ENCODE peak calls at places on chromosomes 11 and 22, in four cellular contexts. O, N, I and G are unnamed samples.

GRCh38 chr11:27806122-27806521 is 105.9 kb upstream of the BDNF start:
- DNase-seq in O (no peak), N (no peak), I (no peak), G (no peak)

GRCh38 chr11:15765530-15765929 is 590.8 kb downstream of the SOX6 start:
- DNase-seq in I (no peak), N (no peak), O (no peak), G (no peak)

GRCh38 chr22:38490915-38491314 is 15.2 kb downstream of the DDX17 start:
- DNase-seq in I (peak), O (peak), N (no peak), G (no peak)

GRCh38 chr11:70503201-70503877 is 105.0 kb downstream of the CTTN start:
- DNase-seq in N (no peak), I (no peak), O (no peak), G (no peak)

GRCh38 chr11:63212742-63213141 is 30.7 kb downstream of the SLC22A25 start:
- DNase-seq in N (peak), I (peak), O (peak), G (peak)

GRCh38 chr22:20449819-20450550 is 12.4 kb upstream of the SCARF2 start:
- DNase-seq in N (no peak), I (no peak), O (no peak), G (no peak)

GRCh38 chr11:67318239-67318555 is 14.9 kb downstream of the SSH3 start:
- DNase-seq in N (no peak), O (no peak), I (no peak), G (no peak)

GRCh38 chr11:103947566-103947919 is 88.9 kb upstream of the DDI1 start:
- DNase-seq in I (peak), O (peak), N (no peak), G (no peak)

GRCh38 chr11:72012897-72013721 is 14.4 kb downstream of the IL18BP start:
- DNase-seq in I (no peak), N (peak), O (peak), G (no peak)

GRCh38 chr22:44024288-44024908 is at the start of gene PARVB:
- DNase-seq in N (no peak), O (no peak), I (no peak), G (peak)

GRCh38 chr22:20464096-20464614 is 26.5 kb upstream of the SCARF2 start:
- DNase-seq in O (no peak), N (no peak), I (no peak), G (no peak)

GRCh38 chr22:23835773-23836144 is 3.0 kb downstream of the DERL3 start:
- DNase-seq in I (no peak), N (no peak), O (no peak), G (no peak)

GRCh38 chr11:20038364-20038893 is 121.8 kb downstream of the DBX1 start:
- DNase-seq in I (no peak), N (no peak), O (no peak), G (no peak)

GRCh38 chr11:86931965-86932332 is 23.2 kb downstream of the FZD4 start:
- DNase-seq in N (peak), O (peak), I (peak), G (peak)

GRCh38 chr22:29820941-29821789 is 16.9 kb downstream of the ASCC2 start:
- DNase-seq in O (peak), I (peak), N (peak), G (peak)

GRCh38 chr11:7143908-7144307 is 55.1 kb downstream of the RBMXL2 start:
- DNase-seq in O (peak), N (peak), I (peak), G (peak)

GRCh38 chr11:100984668-100985067 is 144.9 kb downstream of the PGR start:
- DNase-seq in I (no peak), N (no peak), O (no peak), G (no peak)

GRCh38 chr11:79482800-79483199 is 42.0 kb upstream of the TENM4 start:
- DNase-seq in N (no peak), I (no peak), O (no peak), G (no peak)

GRCh38 chr11:130488187-130489026 is 40.0 kb downstream of the ADAMTS15 start:
- DNase-seq in N (no peak), O (peak), I (no peak), G (no peak)

GRCh38 chr22:22901578-22902218 is 14.1 kb downstream of the IGLL5 start:
- DNase-seq in I (peak), O (no peak), N (no peak), G (no peak)

GRCh38 chr11:6258571-6258998 is 1.1 kb upstream of the CCKBR start:
- DNase-seq in O (no peak), N (no peak), I (no peak), G (peak)

GRCh38 chr11:134488512-134488911 is 76.5 kb upstream of the B3GAT1 start:
- DNase-seq in I (no peak), N (no peak), O (no peak), G (no peak)

GRCh38 chr11:78277314-78277994 is 88.7 kb downstream of the USP35 start:
- DNase-seq in I (peak), O (peak), N (no peak), G (no peak)

GRCh38 chr11:35178862-35179261 is 39.9 kb downstream of the CD44 start:
- DNase-seq in N (peak), I (no peak), O (no peak), G (no peak)

GRCh38 chr22:50180727-50181521 is 4.8 kb upstream of the TRABD start:
- DNase-seq in O (no peak), N (no peak), I (no peak), G (no peak)

GRCh38 chr11:65596520-65596919 is 920 bp upstream of the KCNK7 start:
- DNase-seq in O (no peak), I (no peak), N (no peak), G (no peak)

GRCh38 chr11:112617089-112617407 is 344.2 kb upstream of the NCAM1 start:
- DNase-seq in N (no peak), O (no peak), I (no peak), G (no peak)

GRCh38 chr11:64536997-64537396 is 54.0 kb upstream of the SLC22A12 start:
- DNase-seq in O (no peak), I (no peak), N (no peak), G (no peak)

GRCh38 chr11:119205080-119205479 is 1.1 kb upstream of the CBL start:
- DNase-seq in I (no peak), N (no peak), O (no peak), G (no peak)
- H3K4me3 ChIP-seq in I (no peak), N (peak), O (peak), G (peak)

GRCh38 chr11:99020324-99021225 is at the start of gene CNTN5:
- DNase-seq in N (peak), O (peak), I (no peak), G (peak)
- TF ChIP-seq EZH2 in N (no peak), O (no peak), I (peak), G (no peak)

DNA sequence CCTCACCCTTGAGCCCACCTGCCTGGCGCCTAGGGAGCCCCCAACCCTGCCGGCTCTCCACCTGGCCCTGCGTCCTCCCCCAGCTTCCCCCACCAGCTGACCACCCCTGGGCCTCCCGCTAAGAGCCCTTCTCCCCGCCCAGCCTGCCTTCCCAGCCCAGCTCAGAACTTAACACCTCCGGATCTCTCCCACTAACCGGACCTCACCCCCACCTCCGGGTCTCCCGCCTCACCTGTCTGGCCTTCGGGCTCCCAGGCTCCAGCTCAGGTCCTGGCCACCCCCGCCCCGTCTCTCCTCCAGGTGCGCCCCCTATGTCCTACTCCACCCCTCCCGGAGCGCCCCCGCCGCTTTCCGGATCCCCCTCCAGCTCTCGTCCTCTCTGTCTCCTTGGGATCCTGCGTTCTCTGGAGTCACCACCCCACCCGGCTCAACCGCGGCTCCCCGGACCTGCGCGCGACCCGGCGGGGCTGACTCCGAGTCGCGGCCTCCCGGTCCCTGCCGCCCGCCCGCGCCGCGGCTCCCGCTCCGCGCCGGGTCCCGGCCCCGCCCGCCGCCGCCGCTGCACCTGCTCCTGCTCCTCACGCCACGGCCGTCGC is at the start of gene KCNJ11:
- DNase-seq in I (no peak), N (no peak), O (no peak), G (peak)
- TF ChIP-seq CTCF in I (no peak), N (no peak), O (no peak), G (no peak)

GRCh38 chr22:47063606-47064005 is 301.2 kb downstream of the TBC1D22A start:
- DNase-seq in O (no peak), I (no peak), N (no peak), G (no peak)
- H3K4me3 ChIP-seq in O (no peak), I (no peak), N (no peak), G (no peak)

DNA sequence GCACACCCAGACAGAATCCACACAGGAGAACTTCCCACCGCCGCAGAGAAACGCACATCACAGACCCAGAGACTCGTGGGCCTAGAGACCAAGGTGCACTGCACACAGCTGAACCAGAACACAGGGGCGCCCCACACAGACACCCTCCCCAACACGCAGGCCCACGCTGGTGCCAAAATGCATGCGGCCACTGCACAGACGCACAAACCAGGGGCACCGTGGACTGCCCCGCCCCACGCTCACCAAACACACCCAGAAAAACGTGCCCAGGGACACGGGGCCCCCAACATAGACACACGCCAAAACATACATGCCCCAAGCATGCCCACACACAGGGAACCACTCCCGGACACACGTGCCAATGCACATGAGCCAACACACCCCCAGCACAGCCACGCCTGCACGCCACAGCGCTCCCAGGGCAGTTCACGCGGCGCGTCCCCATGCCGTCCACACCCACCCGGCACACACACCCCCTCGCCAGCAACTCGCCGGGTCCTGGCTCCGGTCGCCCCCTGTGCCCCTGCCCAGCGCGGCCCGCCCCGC is 7.8 kb downstream of the ELFN2 start:
- DNase-seq in N (no peak), I (no peak), O (no peak), G (no peak)
- TF ChIP-seq EZH2 in N (no peak), I (no peak), O (peak), G (peak)

GRCh38 chr11:29018631-29019030 is 910.4 kb downstream of the METTL15 start:
- DNase-seq in I (peak), N (peak), O (peak), G (peak)

GRCh38 chr11:29022676-29023075 is 914.5 kb downstream of the METTL15 start:
- DNase-seq in N (no peak), O (no peak), I (no peak), G (no peak)

GRCh38 chr11:29024386-29024785 is 916.2 kb downstream of the METTL15 start:
- DNase-seq in N (no peak), O (peak), I (no peak), G (no peak)

GRCh38 chr11:29017941-29018340 is 909.8 kb downstream of the METTL15 start:
- DNase-seq in N (peak), I (no peak), O (no peak), G (no peak)

GRCh38 chr11:29019960-29020683 is 911.9 kb downstream of the METTL15 start:
- DNase-seq in I (peak), N (peak), O (peak), G (peak)
- TF ChIP-seq CTCF in I (peak), N (peak), O (peak), G (peak)

GRCh38 chr22:35397095-35397904 is 2.6 kb upstream of the MCM5 start:
- DNase-seq in I (peak), O (peak), N (no peak), G (no peak)
- H3K4me3 ChIP-seq in I (no peak), O (no peak), N (no peak), G (no peak)

GRCh38 chr22:37426532-37427127 is 649 bp downstream of the ELFN2 start:
- DNase-seq in I (no peak), N (no peak), O (no peak), G (no peak)
- TF ChIP-seq EZH2 in I (no peak), N (no peak), O (no peak), G (no peak)

GRCh38 chr11:92675810-92676209 is 293.6 kb upstream of the MTNR1B start:
- DNase-seq in I (no peak), N (no peak), O (no peak), G (no peak)
- TF ChIP-seq CTCF in I (no peak), N (no peak), O (no peak), G (no peak)

DNA sequence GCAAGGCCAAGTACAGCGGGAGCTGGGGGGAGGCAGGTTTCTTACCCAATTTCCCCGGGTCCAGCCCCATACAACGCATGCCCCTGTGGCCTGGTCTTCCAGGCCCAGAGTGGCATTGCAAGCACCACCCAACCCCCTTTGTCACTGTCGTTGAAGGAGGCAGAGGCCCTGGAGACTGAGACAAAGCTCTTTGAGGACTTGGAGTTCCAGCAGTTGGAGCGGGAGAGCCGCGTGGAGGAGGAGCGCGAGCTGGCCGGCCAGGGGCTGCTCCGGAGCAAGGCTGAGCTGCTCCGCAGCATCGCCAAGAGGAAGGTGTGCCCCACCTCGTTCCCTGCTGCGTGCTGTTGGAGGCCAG is 27.8 kb downstream of the PHLDB1 start:
- DNase-seq in N (no peak), I (no peak), O (no peak), G (no peak)
- H3K4me3 ChIP-seq in N (no peak), I (no peak), O (no peak), G (peak)